ENCODE peak calls at places on chromosome 6, in ten cellular contexts. One of them, this sample, is unnamed.

GRCh38 chr6:169339025-169339424 is 85.4 kb upstream of the THBS2 start:
- DNase-seq in ELR: no peak
- DNase-seq in naive thymus-derived CD4-positive, alpha-beta T cell: no peak
- DNase-seq in fibroblast of mammary gland: no peak
- DNase-seq in hepatocyte: no peak
- DNase-seq in EL: no peak
- DNase-seq in heart left ventricle: no peak
- DNase-seq in NCI-H460: no peak
- DNase-seq in Calu3: no peak
- DNase-seq in A172: no peak
- DNase-seq in this sample: no peak

GRCh38 chr6:26534681-26535465 is 3.3 kb upstream of the HMGN4 start:
- DNase-seq in ELR: no peak
- DNase-seq in naive thymus-derived CD4-positive, alpha-beta T cell: no peak
- DNase-seq in fibroblast of mammary gland: no peak
- DNase-seq in hepatocyte: no peak
- DNase-seq in EL: no peak
- DNase-seq in heart left ventricle: no peak
- DNase-seq in NCI-H460: no peak
- DNase-seq in Calu3: no peak
- DNase-seq in A172: no peak
- DNase-seq in this sample: no peak

GRCh38 chr6:29507319-29507718 is 19.6 kb upstream of the MAS1L start:
- DNase-seq in ELR: no peak
- DNase-seq in naive thymus-derived CD4-positive, alpha-beta T cell: no peak
- DNase-seq in fibroblast of mammary gland: no peak
- DNase-seq in hepatocyte: no peak
- DNase-seq in EL: no peak
- DNase-seq in heart left ventricle: no peak
- DNase-seq in NCI-H460: no peak
- DNase-seq in Calu3: no peak
- DNase-seq in A172: no peak
- DNase-seq in this sample: no peak

GRCh38 chr6:116420341-116420740 is 40.8 kb upstream of the CALHM6 start:
- DNase-seq in ELR: no peak
- DNase-seq in naive thymus-derived CD4-positive, alpha-beta T cell: no peak
- DNase-seq in fibroblast of mammary gland: no peak
- DNase-seq in hepatocyte: no peak
- DNase-seq in EL: no peak
- DNase-seq in heart left ventricle: no peak
- DNase-seq in NCI-H460: no peak
- DNase-seq in Calu3: no peak
- DNase-seq in A172: no peak
- DNase-seq in this sample: no peak

GRCh38 chr6:10033223-10033829 is 381.5 kb downstream of the TFAP2A start:
- DNase-seq in ELR: peak; percentile 12
- DNase-seq in naive thymus-derived CD4-positive, alpha-beta T cell: no peak
- DNase-seq in fibroblast of mammary gland: no peak
- DNase-seq in hepatocyte: peak; percentile 39
- DNase-seq in EL: peak; percentile 26
- DNase-seq in heart left ventricle: no peak
- DNase-seq in NCI-H460: peak; percentile 90
- DNase-seq in Calu3: peak; percentile 69
- DNase-seq in A172: peak; percentile 52
- DNase-seq in this sample: peak; percentile 80

GRCh38 chr6:5246141-5246869 is 14.4 kb downstream of the LYRM4 start:
- DNase-seq in ELR: no peak
- DNase-seq in naive thymus-derived CD4-positive, alpha-beta T cell: no peak
- DNase-seq in fibroblast of mammary gland: no peak
- DNase-seq in hepatocyte: no peak
- DNase-seq in EL: no peak
- DNase-seq in heart left ventricle: no peak
- DNase-seq in NCI-H460: no peak
- DNase-seq in Calu3: no peak
- DNase-seq in A172: no peak
- DNase-seq in this sample: peak; percentile 31

GRCh38 chr6:35185971-35186370 is 27.8 kb upstream of the SCUBE3 start:
- DNase-seq in ELR: no peak
- DNase-seq in naive thymus-derived CD4-positive, alpha-beta T cell: no peak
- DNase-seq in fibroblast of mammary gland: no peak
- DNase-seq in hepatocyte: no peak
- DNase-seq in EL: no peak
- DNase-seq in heart left ventricle: no peak
- DNase-seq in NCI-H460: no peak
- DNase-seq in Calu3: no peak
- DNase-seq in A172: no peak
- DNase-seq in this sample: no peak

GRCh38 chr6:134029495-134030455 is 22.6 kb downstream of the SLC2A12 start:
- DNase-seq in ELR: peak; percentile 63
- DNase-seq in naive thymus-derived CD4-positive, alpha-beta T cell: no peak
- DNase-seq in fibroblast of mammary gland: peak; percentile 63
- DNase-seq in hepatocyte: no peak
- DNase-seq in EL: peak; percentile 81
- DNase-seq in heart left ventricle: no peak
- DNase-seq in NCI-H460: no peak
- DNase-seq in Calu3: no peak
- DNase-seq in A172: peak; percentile 37
- DNase-seq in this sample: peak; percentile 26

GRCh38 chr6:11110921-11111768 is at the start of gene ERVFRD-1:
- DNase-seq in ELR: no peak
- DNase-seq in naive thymus-derived CD4-positive, alpha-beta T cell: no peak
- DNase-seq in fibroblast of mammary gland: no peak
- DNase-seq in hepatocyte: no peak
- DNase-seq in EL: no peak
- DNase-seq in heart left ventricle: no peak
- DNase-seq in NCI-H460: no peak
- DNase-seq in Calu3: no peak
- DNase-seq in A172: no peak
- DNase-seq in this sample: no peak

GRCh38 chr6:5174756-5175155 is 86.0 kb downstream of the LYRM4 start:
- DNase-seq in ELR: no peak
- DNase-seq in naive thymus-derived CD4-positive, alpha-beta T cell: peak; percentile 52
- DNase-seq in fibroblast of mammary gland: no peak
- DNase-seq in hepatocyte: no peak
- DNase-seq in EL: no peak
- DNase-seq in heart left ventricle: no peak
- DNase-seq in NCI-H460: no peak
- DNase-seq in Calu3: no peak
- DNase-seq in A172: no peak
- DNase-seq in this sample: no peak

GRCh38 chr6:5138995-5139827 is 54.1 kb downstream of the PPP1R3G start:
- DNase-seq in ELR: no peak
- DNase-seq in naive thymus-derived CD4-positive, alpha-beta T cell: no peak
- DNase-seq in fibroblast of mammary gland: no peak
- DNase-seq in hepatocyte: no peak
- DNase-seq in EL: no peak
- DNase-seq in heart left ventricle: no peak
- DNase-seq in NCI-H460: no peak
- DNase-seq in Calu3: no peak
- DNase-seq in A172: no peak
- DNase-seq in this sample: no peak

GRCh38 chr6:32166411-32167061 is 2.1 kb downstream of the EGFL8 start:
- DNase-seq in ELR: no peak
- DNase-seq in naive thymus-derived CD4-positive, alpha-beta T cell: no peak
- DNase-seq in fibroblast of mammary gland: no peak
- DNase-seq in hepatocyte: no peak
- DNase-seq in EL: no peak
- DNase-seq in heart left ventricle: no peak
- DNase-seq in NCI-H460: no peak
- DNase-seq in Calu3: no peak
- DNase-seq in A172: no peak
- DNase-seq in this sample: no peak

GRCh38 chr6:100217225-100217624 is 223.2 kb upstream of the MCHR2 start:
- DNase-seq in ELR: peak; percentile 28
- DNase-seq in naive thymus-derived CD4-positive, alpha-beta T cell: no peak
- DNase-seq in fibroblast of mammary gland: no peak
- DNase-seq in hepatocyte: no peak
- DNase-seq in EL: peak; percentile 35
- DNase-seq in heart left ventricle: no peak
- DNase-seq in NCI-H460: no peak
- DNase-seq in Calu3: no peak
- DNase-seq in A172: no peak
- DNase-seq in this sample: no peak

GRCh38 chr6:33314943-33315752 is 1.3 kb upstream of the TAPBP start:
- DNase-seq in ELR: peak; percentile 33
- DNase-seq in naive thymus-derived CD4-positive, alpha-beta T cell: no peak
- DNase-seq in fibroblast of mammary gland: peak; percentile 23
- DNase-seq in hepatocyte: peak; percentile 79
- DNase-seq in EL: peak; percentile 32
- DNase-seq in heart left ventricle: no peak
- DNase-seq in NCI-H460: no peak
- DNase-seq in Calu3: peak; percentile 81
- DNase-seq in A172: no peak
- DNase-seq in this sample: peak; percentile 16

GRCh38 chr6:83976871-83977270 is 56.7 kb upstream of the MRAP2 start:
- DNase-seq in ELR: no peak
- DNase-seq in naive thymus-derived CD4-positive, alpha-beta T cell: no peak
- DNase-seq in fibroblast of mammary gland: no peak
- DNase-seq in hepatocyte: peak; percentile 8
- DNase-seq in EL: no peak
- DNase-seq in heart left ventricle: no peak
- DNase-seq in NCI-H460: no peak
- DNase-seq in Calu3: no peak
- DNase-seq in A172: no peak
- DNase-seq in this sample: no peak

GRCh38 chr6:106475280-106475679 is 114.8 kb downstream of the CRYBG1 start:
- DNase-seq in ELR: no peak
- DNase-seq in naive thymus-derived CD4-positive, alpha-beta T cell: no peak
- DNase-seq in fibroblast of mammary gland: peak; percentile 37
- DNase-seq in hepatocyte: no peak
- DNase-seq in EL: no peak
- DNase-seq in heart left ventricle: no peak
- DNase-seq in NCI-H460: no peak
- DNase-seq in Calu3: no peak
- DNase-seq in A172: peak; percentile 15
- DNase-seq in this sample: peak; percentile 44

GRCh38 chr6:138036955-138037592 is 70.1 kb downstream of the PERP start:
- DNase-seq in ELR: peak; percentile 19
- DNase-seq in naive thymus-derived CD4-positive, alpha-beta T cell: no peak
- DNase-seq in fibroblast of mammary gland: no peak
- DNase-seq in hepatocyte: no peak
- DNase-seq in EL: peak; percentile 8
- DNase-seq in heart left ventricle: no peak
- DNase-seq in NCI-H460: no peak
- DNase-seq in Calu3: no peak
- DNase-seq in A172: no peak
- DNase-seq in this sample: no peak